ENCODE peak calls at places on chromosomes 11 and 22, in ten cellular contexts. A, O, T, J, L, S, D, X, F and B are unnamed samples.
A peak's percentile ranks its signal among the peaks of the same experiment; 100 is the strongest.

GRCh38 chr11:127925430-127925829 is 661.9 kb downstream of the ETS1 start:
- DNase-seq in A (no peak), O (peak; percentile 67), T (no peak), J (no peak), L (peak; percentile 62), S (no peak), D (no peak), X (no peak), F (no peak), B (no peak)

GRCh38 chr22:29873943-29874342 is 9.0 kb upstream of the MTMR3 start:
- DNase-seq in A (no peak), O (no peak), T (no peak), J (no peak), L (no peak), S (no peak), D (no peak), X (no peak), F (no peak), B (no peak)

GRCh38 chr22:27576815-27577564 is 224.6 kb downstream of the MN1 start:
- DNase-seq in A (no peak), O (peak; percentile 85), T (no peak), J (no peak), L (peak; percentile 92), S (no peak), D (no peak), X (no peak), F (no peak), B (no peak)

GRCh38 chr22:32106930-32107329 is 52.2 kb downstream of the C22orf42 start:
- DNase-seq in A (no peak), O (peak; percentile 12), T (no peak), J (peak; percentile 19), L (no peak), S (no peak), D (no peak), X (no peak), F (peak; percentile 69), B (no peak)

GRCh38 chr22:22164541-22165272 is 79.9 kb upstream of the VPREB1 start:
- DNase-seq in A (no peak), O (no peak), T (no peak), J (no peak), L (no peak), S (no peak), D (no peak), X (no peak), F (peak; percentile 19), B (no peak)

GRCh38 chr11:69022268-69022667 is 9.2 kb upstream of the MRGPRF start:
- DNase-seq in A (no peak), O (no peak), T (no peak), J (no peak), L (no peak), S (no peak), D (no peak), X (no peak), F (no peak), B (no peak)

GRCh38 chr11:12802418-12803085 is 128.3 kb downstream of the TEAD1 start:
- DNase-seq in A (no peak), O (peak; percentile 69), T (no peak), J (peak; percentile 96), L (peak; percentile 79), S (no peak), D (peak; percentile 98), X (no peak), F (peak; percentile 73), B (no peak)

GRCh38 chr11:64849600-64850356 is 5.3 kb upstream of the CDC42BPG start:
- DNase-seq in A (no peak), O (peak; percentile 35), T (no peak), J (no peak), L (no peak), S (no peak), D (no peak), X (no peak), F (no peak), B (no peak)

GRCh38 chr11:3949132-3949531 is 93.7 kb downstream of the STIM1 start:
- DNase-seq in A (no peak), O (no peak), T (no peak), J (no peak), L (no peak), S (no peak), D (no peak), X (no peak), F (no peak), B (no peak)

GRCh38 chr22:29116397-29117123 is 43.7 kb downstream of the KREMEN1 start:
- DNase-seq in A (no peak), O (no peak), T (no peak), J (no peak), L (no peak), S (no peak), D (no peak), X (no peak), F (no peak), B (no peak)

GRCh38 chr22:28116261-28116673 is 197.2 kb upstream of the PITPNB start:
- DNase-seq in A (no peak), O (peak; percentile 92), T (no peak), J (peak; percentile 71), L (peak; percentile 86), S (no peak), D (no peak), X (no peak), F (no peak), B (no peak)

GRCh38 chr11:45024357-45024756 is 73.7 kb upstream of the TP53I11 start:
- DNase-seq in A (no peak), O (no peak), T (no peak), J (no peak), L (no peak), S (no peak), D (no peak), X (no peak), F (no peak), B (no peak)

GRCh38 chr11:95584180-95584579 is 205.4 kb downstream of the FAM76B start:
- DNase-seq in A (no peak), O (peak; percentile 73), T (no peak), J (peak; percentile 5), L (no peak), S (no peak), D (no peak), X (no peak), F (no peak), B (no peak)

GRCh38 chr11:15845261-15845660 is 511.1 kb downstream of the SOX6 start:
- DNase-seq in A (no peak), O (no peak), T (no peak), J (no peak), L (no peak), S (no peak), D (no peak), X (peak; percentile 67), F (peak; percentile 93), B (no peak)

GRCh38 chr11:112659185-112659584 is 302.0 kb upstream of the NCAM1 start:
- DNase-seq in A (no peak), O (no peak), T (no peak), J (no peak), L (no peak), S (no peak), D (no peak), X (no peak), F (no peak), B (no peak)

GRCh38 chr11:114099392-114100178 is 40.1 kb downstream of the ZBTB16 start:
- DNase-seq in A (no peak), O (peak; percentile 39), T (no peak), J (no peak), L (no peak), S (no peak), D (no peak), X (no peak), F (no peak), B (no peak)

GRCh38 chr11:86896486-86896885 is 58.7 kb downstream of the FZD4 start:
- DNase-seq in A (no peak), O (peak; percentile 72), T (no peak), J (no peak), L (no peak), S (no peak), D (no peak), X (no peak), F (no peak), B (no peak)

GRCh38 chr22:20613301-20613700 is 105.9 kb downstream of the MED15 start:
- DNase-seq in A (no peak), O (no peak), T (no peak), J (no peak), L (no peak), S (no peak), D (no peak), X (no peak), F (no peak), B (no peak)

GRCh38 chr11:62922653-62923371 is 1.6 kb upstream of the CHRM1 start:
- DNase-seq in A (no peak), O (peak; percentile 9), T (no peak), J (no peak), L (no peak), S (no peak), D (no peak), X (no peak), F (peak; percentile 40), B (no peak)

GRCh38 chr22:40485813-40486610 is 115.6 kb downstream of the SGSM3 start:
- DNase-seq in A (no peak), O (peak; percentile 66), T (no peak), J (peak; percentile 46), L (no peak), S (no peak), D (no peak), X (no peak), F (no peak), B (no peak)

GRCh38 chr22:25334091-25334490 is 114.7 kb downstream of the CRYBB2 start:
- DNase-seq in A (peak; percentile 9), O (peak; percentile 39), T (no peak), J (no peak), L (peak; percentile 43), S (peak; percentile 8), D (no peak), X (no peak), F (peak; percentile 87), B (peak; percentile 20)

GRCh38 chr11:539971-540481 is 2.7 kb downstream of the LRRC56 start:
- DNase-seq in A (no peak), O (no peak), T (no peak), J (no peak), L (no peak), S (no peak), D (no peak), X (no peak), F (no peak), B (no peak)

GRCh38 chr11:3971756-3972404 is 116.4 kb downstream of the STIM1 start:
- DNase-seq in A (no peak), O (peak; percentile 56), T (no peak), J (no peak), L (no peak), S (no peak), D (no peak), X (no peak), F (no peak), B (no peak)

GRCh38 chr22:48152154-48152775 is 1389.8 kb downstream of the TBC1D22A start:
- DNase-seq in A (no peak), O (no peak), T (no peak), J (no peak), L (no peak), S (no peak), D (no peak), X (no peak), F (no peak), B (no peak)

GRCh38 chr11:7646866-7647265 is 26.4 kb downstream of the CYB5R2 start:
- DNase-seq in A (no peak), O (no peak), T (no peak), J (no peak), L (no peak), S (no peak), D (no peak), X (no peak), F (no peak), B (no peak)

GRCh38 chr11:35033011-35033410 is 106.0 kb upstream of the CD44 start:
- DNase-seq in A (no peak), O (no peak), T (no peak), J (no peak), L (no peak), S (no peak), D (no peak), X (no peak), F (no peak), B (no peak)

GRCh38 chr22:28989035-28989464 is 72.6 kb downstream of the C22orf31 start:
- DNase-seq in A (no peak), O (no peak), T (no peak), J (no peak), L (no peak), S (no peak), D (no peak), X (no peak), F (no peak), B (no peak)

GRCh38 chr11:81658722-81659121 is 1074.9 kb downstream of the FAM181B start:
- DNase-seq in A (no peak), O (peak; percentile 13), T (no peak), J (peak; percentile 1), L (peak; percentile 21), S (no peak), D (no peak), X (no peak), F (peak; percentile 48), B (no peak)